ENCODE peak calls at places on chromosomes 4 and X, in five cellular contexts. J is lower leg skin, O is endothelial cell, Q is type B pancreatic cell, I is WTC11. U is an unnamed sample.

GRCh38 chr4:2041234-2042130 is 17.6 kb upstream of the NAT8L start:
- DNase-seq in J (peak), Q (peak), I (peak), O (peak), U (peak)

GRCh38 chrX:68433155-68433980 is at the start of gene OPHN1:
- DNase-seq in O (peak), J (peak), Q (peak), I (peak), U (peak)

GRCh38 chr4:23967281-23967680 is 77.4 kb upstream of the PPARGC1A start:
- DNase-seq in O (no peak), J (no peak), I (no peak), Q (no peak), U (no peak)

GRCh38 chrX:124035657-124036056 is 74.2 kb downstream of the STAG2 start:
- DNase-seq in I (no peak), Q (no peak), J (no peak), O (no peak), U (no peak)

GRCh38 chrX:39975094-39975865 is 122.5 kb downstream of the BCOR start:
- DNase-seq in O (no peak), Q (no peak), I (no peak), J (no peak), U (no peak)

GRCh38 chr4:13364178-13364577 is 120.0 kb downstream of the RAB28 start:
- DNase-seq in I (no peak), J (no peak), O (no peak), Q (no peak), U (no peak)

GRCh38 chrX:119501511-119502148 is 33.4 kb downstream of the SLC25A5 start:
- DNase-seq in I (no peak), O (no peak), Q (no peak), J (no peak), U (no peak)

GRCh38 chrX:10416424-10416823 is 204.0 kb downstream of the MID1 start:
- DNase-seq in O (no peak), J (no peak), Q (no peak), I (no peak), U (no peak)

GRCh38 chrX:113634565-113634964 is 793.9 kb upstream of the AMOT start:
- DNase-seq in Q (no peak), J (no peak), I (no peak), O (no peak), U (no peak)

GRCh38 chr4:13537011-13537831 is 7.1 kb downstream of the NKX3-2 start:
- DNase-seq in J (no peak), I (no peak), Q (peak), O (no peak), U (no peak)

GRCh38 chr4:25941441-25941840 is 27.4 kb downstream of the SMIM20 start:
- DNase-seq in J (no peak), Q (no peak), O (no peak), I (no peak), U (no peak)
- TF ChIP-seq CTCF in J (no peak), Q (no peak), O (no peak), I (no peak), U (no peak)

GRCh38 chrX:74234829-74235228 is 69.2 kb upstream of the ZCCHC13 start:
- DNase-seq in Q (no peak), O (no peak), I (no peak), J (no peak), U (no peak)
- TF ChIP-seq CTCF in Q (peak), O (no peak), I (no peak), J (no peak), U (peak)

GRCh38 chr4:14667624-14668295 is 334.5 kb upstream of the CPEB2 start:
- DNase-seq in J (no peak), I (no peak), Q (no peak), O (no peak), U (no peak)
- TF ChIP-seq CTCF in J (no peak), I (no peak), Q (no peak), O (no peak), U (no peak)

DNA sequence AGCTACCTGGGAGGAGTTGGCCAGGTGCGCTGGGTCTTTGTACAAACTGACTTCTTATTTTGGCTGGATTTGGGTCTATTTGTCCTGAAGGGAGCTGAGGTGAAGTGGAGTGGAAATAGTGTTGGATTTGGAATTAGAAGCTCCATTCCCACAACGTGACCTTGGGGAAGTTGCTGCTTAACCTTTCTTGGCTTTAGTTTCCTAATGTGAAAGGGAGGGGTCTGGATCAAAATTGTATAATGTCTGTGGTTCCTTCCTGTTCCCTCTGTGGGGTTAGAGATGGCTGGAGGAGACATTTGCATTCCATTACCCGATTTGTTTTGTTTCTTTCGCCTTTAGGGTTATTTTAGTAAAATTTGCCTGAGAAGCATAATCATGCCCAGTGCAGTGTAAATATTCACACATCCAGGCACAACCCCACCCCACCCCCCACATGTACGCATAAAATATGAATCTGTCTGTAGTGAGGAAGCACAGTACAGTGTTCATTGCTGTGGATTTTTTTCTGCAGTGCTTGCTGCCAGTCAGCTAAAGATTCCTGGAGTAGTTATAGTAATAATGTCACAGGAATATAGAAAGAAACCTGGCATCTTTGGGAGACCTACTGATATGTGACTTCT is 21.5 kb downstream of the JADE1 start:
- DNase-seq in Q (no peak), O (no peak), J (no peak), I (no peak), U (no peak)
- TF ChIP-seq CTCF in Q (no peak), O (no peak), J (no peak), I (no peak), U (no peak)

GRCh38 chr4:148412460-148412859 is 29.8 kb downstream of the NR3C2 start:
- DNase-seq in I (no peak), Q (no peak), J (no peak), O (no peak), U (no peak)

DNA sequence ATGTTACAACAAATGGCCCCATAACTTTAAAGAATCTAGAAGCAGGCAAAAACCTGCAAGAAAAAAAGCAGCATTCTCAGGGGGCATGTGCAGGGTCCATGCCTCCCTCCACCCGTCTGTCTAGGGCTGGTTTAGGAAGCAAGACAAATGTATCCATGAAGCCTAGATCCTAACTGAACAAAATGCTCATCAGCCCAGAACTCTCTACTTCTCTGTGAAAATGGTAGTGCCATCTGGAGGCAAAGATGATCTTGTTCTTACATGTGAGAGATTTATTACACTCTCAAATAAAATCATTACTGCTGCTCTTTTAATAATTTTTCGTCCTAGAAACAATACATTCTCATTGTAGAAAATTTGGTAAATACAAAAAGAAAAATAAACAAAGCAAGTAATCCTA is 26.7 kb downstream of the NR3C2 start:
- DNase-seq in I (no peak), Q (no peak), J (no peak), O (no peak), U (no peak)
- TF ChIP-seq CTCF in I (no peak), Q (peak), J (no peak), O (no peak), U (peak)